ENCODE peak calls at places on chromosomes 6 and 20, in nine cellular contexts. J is kidney epithelial cell; M is stimulated activated effector memory CD8-positive, alpha-beta T cell treated with anti-CD3 and anti-CD28 coated beads, Interleukin-12 subunit alpha, Interleukin-12 subunit beta, amount 100 ng/mL, for 72 hours; E is epithelial cell of esophagus; V is effector CD4-positive, alpha-beta T cell; Q is stimulated activated naive CD4-positive, alpha-beta T cell; B is CMK; D is activated effector memory CD4-positive, alpha-beta T cell treated with Interleukin-2 at 50 U/mL for 16 hours; X is HEK293T. L is an unnamed sample.
A peak's percentile ranks its signal among the peaks of the same experiment; 100 is the strongest.

GRCh38 chr6:42984001-42984923 is at the start of gene PPP2R5D:
- DNase-seq in J (peak; percentile 96), M (peak; percentile 78), E (peak; percentile 99), V (peak; percentile 96), Q (peak; percentile 94), B (peak; percentile 88), D (peak; percentile 97), X (peak; percentile 95), L (peak; percentile 98)

GRCh38 chr20:59406446-59406845 is 106.0 kb downstream of the EDN3 start:
- DNase-seq in J (no peak), M (no peak), E (no peak), V (no peak), Q (no peak), B (no peak), D (no peak), X (no peak), L (no peak)

GRCh38 chr6:44475779-44476434 is 88.4 kb downstream of the CDC5L start:
- DNase-seq in J (no peak), M (peak; percentile 62), E (peak; percentile 82), V (peak; percentile 43), Q (peak; percentile 35), B (peak; percentile 47), D (peak; percentile 57), X (peak; percentile 88), L (peak; percentile 48)

GRCh38 chr20:18645196-18645745 is 57.4 kb downstream of the DTD1 start:
- DNase-seq in J (no peak), M (no peak), E (no peak), V (no peak), Q (no peak), B (no peak), D (no peak), X (no peak), L (no peak)

GRCh38 chr20:41704896-41705295 is 86.7 kb upstream of the CHD6 start:
- DNase-seq in J (no peak), M (no peak), E (no peak), V (no peak), Q (no peak), B (no peak), D (no peak), X (no peak), L (no peak)

GRCh38 chr6:134165827-134166226 is 113.4 kb upstream of the SLC2A12 start:
- DNase-seq in J (no peak), M (no peak), E (no peak), V (no peak), Q (no peak), B (no peak), D (no peak), X (no peak), L (no peak)

GRCh38 chr20:22582960-22583772 is 1.2 kb downstream of the FOXA2 start:
- DNase-seq in J (no peak), M (no peak), E (peak; percentile 46), V (no peak), Q (no peak), B (no peak), D (no peak), X (no peak), L (no peak)

GRCh38 chr6:18259675-18260447 is 4.5 kb downstream of the DEK start:
- DNase-seq in J (no peak), M (no peak), E (peak; percentile 32), V (no peak), Q (no peak), B (no peak), D (no peak), X (no peak), L (no peak)

GRCh38 chr6:78243519-78243918 is 590.7 kb downstream of the MEI4 start:
- DNase-seq in J (no peak), M (no peak), E (peak; percentile 84), V (no peak), Q (no peak), B (no peak), D (no peak), X (no peak), L (no peak)

GRCh38 chr20:59042151-59042795 is at the start of gene PRELID3B:
- DNase-seq in J (no peak), M (no peak), E (peak; percentile 37), V (peak; percentile 16), Q (no peak), B (no peak), D (no peak), X (no peak), L (no peak)

GRCh38 chr20:15440249-15440820 is 1102.9 kb upstream of the FLRT3 start:
- DNase-seq in J (no peak), M (no peak), E (no peak), V (no peak), Q (no peak), B (no peak), D (no peak), X (no peak), L (peak; percentile 43)

GRCh38 chr6:24667378-24667803 is 514 bp downstream of the ACOT13 start:
- DNase-seq in J (no peak), M (no peak), E (no peak), V (no peak), Q (no peak), B (no peak), D (no peak), X (no peak), L (no peak)

GRCh38 chr6:150316936-150317335 is 51.9 kb upstream of the IYD start:
- DNase-seq in J (no peak), M (no peak), E (no peak), V (no peak), Q (no peak), B (no peak), D (no peak), X (no peak), L (no peak)

GRCh38 chr6:129929433-129929832 is 68.3 kb upstream of the TMEM244 start:
- DNase-seq in J (no peak), M (no peak), E (peak; percentile 90), V (no peak), Q (no peak), B (no peak), D (no peak), X (no peak), L (no peak)

GRCh38 chr6:47306887-47307286 is 2.8 kb downstream of the TNFRSF21 start:
- DNase-seq in J (peak; percentile 19), M (no peak), E (peak; percentile 43), V (no peak), Q (no peak), B (no peak), D (no peak), X (no peak), L (no peak)

GRCh38 chr6:141809901-141810300 is 322.8 kb upstream of the GJE1 start:
- DNase-seq in J (no peak), M (no peak), E (peak; percentile 3), V (no peak), Q (no peak), B (no peak), D (no peak), X (no peak), L (no peak)

L was measured in LNCaP clone FGC.